ENCODE peak calls at places on chromosomes 1 and 21, in four cellular contexts. F is astrocyte of the spinal cord, G is H7, X is foreskin fibroblast. I is an unnamed sample.

GRCh38 chr1:16248603-16249534 is 11.9 kb upstream of the CPLANE2 start:
- DNase-seq in F (peak), G (no peak), X (peak), I (peak)

GRCh38 chr1:100188617-100189016 is 10.6 kb upstream of the LRRC39 start:
- DNase-seq in F (peak), G (no peak), X (peak), I (peak)

GRCh38 chr1:53334312-53334711 is 6.4 kb upstream of the LRP8 start:
- DNase-seq in F (no peak), G (peak), X (no peak), I (no peak)

GRCh38 chr21:45995686-45996179 is 14.2 kb downstream of the COL6A1 start:
- DNase-seq in F (no peak), G (no peak), X (peak), I (no peak)

GRCh38 chr1:19036701-19037605 is 80.5 kb upstream of the IFFO2 start:
- DNase-seq in F (no peak), G (peak), X (no peak), I (no peak)

GRCh38 chr1:202291961-202292712 is 49.6 kb downstream of the UBE2T start:
- DNase-seq in F (peak), G (no peak), X (peak), I (no peak)

GRCh38 chr1:54310439-54311328 is 95.5 kb downstream of the SSBP3 start:
- DNase-seq in F (peak), G (peak), X (peak), I (no peak)

GRCh38 chr1:21510113-21510493 is 880 bp downstream of the ALPL start:
- DNase-seq in F (no peak), G (peak), X (no peak), I (no peak)

GRCh38 chr1:119467219-119467618 is 39.8 kb upstream of the HSD3B1 start:
- DNase-seq in F (no peak), G (no peak), X (no peak), I (no peak)

GRCh38 chr1:180188679-180189175 is 34.1 kb downstream of the QSOX1 start:
- DNase-seq in F (no peak), G (no peak), X (no peak), I (no peak)
- H3K4me3 ChIP-seq in F (no peak), G (no peak), X (no peak), I (no peak)

GRCh38 chr1:224430511-224431113 is 4.0 kb downstream of the WDR26 start:
- DNase-seq in F (peak), G (no peak), X (peak), I (peak)
- H3K4me3 ChIP-seq in F (peak), G (no peak), X (peak), I (peak)

GRCh38 chr1:9202240-9202870 is 32.2 kb upstream of the H6PD start:
- DNase-seq in F (no peak), G (no peak), X (no peak), I (no peak)
- H3K4me3 ChIP-seq in F (peak), G (peak), X (peak), I (peak)

GRCh38 chr21:14687277-14687642 is 141.1 kb upstream of the SAMSN1 start:
- DNase-seq in F (peak), G (no peak), X (no peak), I (no peak)

GRCh38 chr21:14688412-14688811 is 142.3 kb upstream of the SAMSN1 start:
- DNase-seq in F (no peak), G (no peak), X (no peak), I (no peak)

GRCh38 chr21:14684071-14684470 is 138.0 kb upstream of the SAMSN1 start:
- DNase-seq in F (no peak), G (no peak), X (no peak), I (no peak)

GRCh38 chr21:14685568-14685967 is 139.5 kb upstream of the SAMSN1 start:
- DNase-seq in F (no peak), G (no peak), X (no peak), I (no peak)

DNA sequence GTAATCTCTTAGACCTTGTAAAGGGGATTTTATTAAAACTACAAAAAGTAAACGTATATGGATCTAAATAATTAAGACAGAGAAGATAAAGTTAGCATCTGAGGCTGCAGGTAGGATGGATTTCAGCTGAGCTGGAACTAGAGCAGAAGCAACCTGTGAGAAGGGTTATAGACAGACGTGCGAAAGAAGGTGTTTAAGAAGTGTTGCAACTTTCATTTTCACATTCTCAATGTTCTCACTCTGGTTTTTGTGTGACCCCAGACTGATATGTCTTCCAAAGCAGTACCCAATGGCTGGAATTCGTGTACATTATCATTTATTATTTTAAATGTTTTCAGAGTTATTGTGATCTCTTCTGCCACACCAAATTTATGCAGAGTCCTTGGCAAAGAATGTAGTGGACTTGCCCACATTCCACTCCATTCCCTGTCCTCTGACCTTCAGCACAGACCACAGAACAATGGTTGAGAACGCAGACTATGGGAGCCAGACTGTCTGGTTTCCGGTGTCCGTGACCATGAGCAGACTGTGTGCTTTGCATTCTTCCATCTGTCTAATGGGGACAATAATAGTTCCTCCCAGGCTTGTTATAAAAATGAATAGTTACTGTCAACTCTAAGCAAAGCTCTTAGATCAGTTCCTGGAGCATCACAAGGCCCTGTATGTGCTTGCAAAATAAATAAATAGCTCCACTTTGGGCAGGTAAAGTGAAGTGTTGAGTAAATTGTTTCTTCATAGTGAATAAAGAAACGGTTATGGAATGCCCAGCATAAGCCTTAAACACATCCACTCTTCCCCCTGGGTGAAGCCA is 140.6 kb upstream of the SAMSN1 start:
- DNase-seq in F (peak), G (no peak), X (no peak), I (no peak)
- H3K4me3 ChIP-seq in F (no peak), G (no peak), X (no peak), I (no peak)

GRCh38 chr1:209109001-209109785 is 474.3 kb upstream of the CAMK1G start:
- DNase-seq in F (no peak), G (no peak), X (no peak), I (no peak)

GRCh38 chr1:209106861-209107260 is 476.7 kb upstream of the CAMK1G start:
- DNase-seq in F (no peak), G (no peak), X (no peak), I (no peak)

GRCh38 chr1:209106237-209106741 is 477.2 kb upstream of the CAMK1G start:
- DNase-seq in F (peak), G (peak), X (peak), I (peak)

GRCh38 chr1:209105769-209106168 is 477.7 kb upstream of the CAMK1G start:
- DNase-seq in F (no peak), G (no peak), X (no peak), I (no peak)

DNA sequence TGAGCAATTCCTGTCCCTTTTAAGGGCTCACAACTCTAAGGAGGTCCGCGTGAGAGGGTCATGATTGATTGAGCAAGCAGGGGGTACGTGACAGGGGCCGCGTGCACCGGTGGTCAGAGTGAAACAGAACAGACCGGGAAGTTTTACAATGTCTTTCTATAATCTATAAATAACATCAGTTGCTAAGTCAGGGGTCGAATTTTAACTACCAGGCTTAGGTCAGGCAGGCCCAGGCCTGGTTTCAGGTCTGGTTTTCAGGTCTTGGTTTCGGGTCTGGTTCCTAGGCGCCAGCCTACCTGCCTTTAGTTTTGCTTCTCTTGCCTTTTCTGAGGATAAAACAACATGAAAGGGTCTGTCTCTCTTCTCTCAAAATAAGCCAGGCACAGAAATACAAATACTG is 476.0 kb upstream of the CAMK1G start:
- DNase-seq in F (no peak), G (no peak), X (no peak), I (no peak)
- H3K4me3 ChIP-seq in F (no peak), G (no peak), X (no peak), I (no peak)

DNA sequence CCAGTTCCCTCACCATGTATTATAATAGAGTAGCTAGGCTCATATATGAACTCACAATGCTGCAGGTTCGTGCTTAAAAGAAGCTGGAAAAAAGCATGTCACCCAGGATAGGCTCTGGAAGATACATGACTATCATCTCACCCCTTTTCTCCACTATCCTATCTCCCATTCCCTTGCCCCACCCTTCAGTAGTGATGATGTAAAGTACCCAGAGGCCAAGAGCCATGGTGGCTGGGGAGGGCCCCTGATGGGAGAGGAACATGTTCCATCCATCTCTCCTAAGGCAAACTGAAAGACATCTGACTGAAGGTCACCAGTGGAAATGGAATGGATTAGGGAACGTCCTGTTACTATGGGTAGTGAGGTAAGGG is 20.3 kb upstream of the RBBP5 start:
- DNase-seq in F (no peak), G (no peak), X (peak), I (no peak)
- H3K4me3 ChIP-seq in F (no peak), G (no peak), X (no peak), I (no peak)

GRCh38 chr1:89603651-89604413 is 29.1 kb upstream of the LRRC8C start:
- DNase-seq in F (no peak), G (no peak), X (peak), I (peak)

GRCh38 chr1:89606227-89606945 is 26.5 kb upstream of the LRRC8C start:
- DNase-seq in F (no peak), G (no peak), X (no peak), I (no peak)

GRCh38 chr1:89607156-89607555 is 25.8 kb upstream of the LRRC8C start:
- DNase-seq in F (no peak), G (no peak), X (no peak), I (no peak)

GRCh38 chr1:89604414-89604735 is 28.5 kb upstream of the LRRC8C start:
- DNase-seq in F (no peak), G (no peak), X (no peak), I (no peak)

DNA sequence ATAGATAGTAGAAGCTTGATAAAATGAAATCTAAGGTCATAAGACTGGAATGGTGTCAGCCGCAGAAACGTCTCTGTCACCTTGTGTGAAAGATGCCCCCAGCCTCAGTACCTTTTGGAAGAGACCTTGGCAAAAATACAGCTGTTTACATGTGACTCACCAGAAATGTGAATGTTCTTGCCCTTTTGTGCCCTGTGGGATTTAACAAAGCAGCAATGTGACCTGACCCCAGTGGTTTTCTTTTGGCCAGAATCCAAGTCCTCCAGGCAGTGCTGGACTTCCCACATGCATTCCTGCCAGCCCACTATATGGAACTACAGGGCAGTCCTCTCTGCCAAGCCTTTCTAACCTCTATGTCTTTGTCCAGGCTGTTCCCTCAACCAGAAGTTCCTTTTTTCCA is 27.2 kb upstream of the LRRC8C start:
- DNase-seq in F (peak), G (no peak), X (peak), I (peak)
- H3K4me3 ChIP-seq in F (no peak), G (no peak), X (no peak), I (no peak)

I was measured in skeletal muscle cell.